ENCODE peak calls at places on chromosomes 13 and 19, in nine cellular contexts. Y is nephron progenitor cell; S is ureter; W is cardiac muscle cell; G is progenitor cell of endocrine pancreas; Z is NCI-H2171; T is activated CD8-positive, alpha-beta memory T cell treated with anti-CD3 and anti-CD28 coated beads for 1 hour; Q is HFFc6; X is substantia nigra. C is an unnamed sample.

GRCh38 chr19:48419158-48419920 is 25.9 kb downstream of the GRIN2D start:
- DNase-seq in W (peak), S (no peak), Z (peak), T (peak), Q (no peak), G (no peak), Y (peak), X (peak), C (no peak)

GRCh38 chr13:34942732-34943674 is 933 bp downstream of the NBEA start:
- DNase-seq in S (peak), W (peak), Y (peak), Z (peak), Q (no peak), T (peak), G (peak), X (peak), C (no peak)

GRCh38 chr13:45341799-45342584 is 1.0 kb upstream of the TPT1 start:
- DNase-seq in G (no peak), Y (no peak), X (no peak), W (peak), T (no peak), S (peak), Q (no peak), Z (no peak), C (peak)

GRCh38 chr19:5308471-5309437 is 31.9 kb downstream of the PTPRS start:
- DNase-seq in G (no peak), W (peak), X (peak), Z (peak), Q (no peak), Y (no peak), T (no peak), S (peak), C (no peak)

GRCh38 chr13:94416454-94417080 is 62.9 kb downstream of the DCT start:
- DNase-seq in G (peak), Z (no peak), S (no peak), Y (peak), X (no peak), Q (no peak), W (peak), T (no peak), C (peak)

GRCh38 chr13:50255639-50256038 is 240.4 kb downstream of the KCNRG start:
- DNase-seq in Z (no peak), W (no peak), T (no peak), Y (no peak), Q (no peak), G (no peak), X (no peak), S (no peak), C (no peak)

GRCh38 chr13:38394777-38395504 is 45.3 kb downstream of the UFM1 start:
- DNase-seq in Q (peak), X (no peak), T (no peak), W (no peak), Z (no peak), G (no peak), S (no peak), Y (peak), C (no peak)

GRCh38 chr13:112894673-112895481 is 74.1 kb upstream of the MCF2L start:
- DNase-seq in G (peak), Z (no peak), Q (no peak), S (no peak), X (no peak), W (no peak), T (no peak), Y (peak), C (no peak)

GRCh38 chr19:54302252-54302651 is 10.7 kb downstream of the LILRA5 start:
- DNase-seq in T (no peak), Z (no peak), S (no peak), G (no peak), X (no peak), W (no peak), Q (no peak), Y (no peak), C (no peak)

GRCh38 chr19:35261356-35262100 is 7.2 kb upstream of the USF2 start:
- DNase-seq in G (no peak), W (no peak), Q (no peak), X (no peak), Y (no peak), T (no peak), Z (no peak), S (peak), C (no peak)

GRCh38 chr13:29914591-29914990 is 64.2 kb upstream of the UBL3 start:
- DNase-seq in Z (no peak), T (no peak), G (no peak), W (no peak), X (no peak), S (no peak), Q (no peak), Y (no peak), C (no peak)

GRCh38 chr19:31356587-31357314 is 7.5 kb upstream of the TSHZ3 start:
- DNase-seq in W (no peak), Z (no peak), G (no peak), Y (peak), Q (no peak), X (peak), S (no peak), T (peak), C (no peak)

GRCh38 chr13:95874286-95874685 is 178.9 kb downstream of the UGGT2 start:
- DNase-seq in Z (no peak), Q (no peak), T (no peak), W (no peak), S (no peak), G (no peak), X (no peak), Y (no peak), C (no peak)

GRCh38 chr13:102597029-102598015 is 536 bp downstream of the TPP2 start:
- DNase-seq in X (peak), S (no peak), Q (peak), T (no peak), Y (peak), W (peak), Z (no peak), G (peak), C (no peak)

GRCh38 chr13:83450586-83450985 is 431.7 kb downstream of the SLITRK1 start:
- DNase-seq in S (no peak), Y (no peak), Z (no peak), T (no peak), G (no peak), Q (no peak), W (peak), X (no peak), C (no peak)

GRCh38 chr13:34833562-34834182 is 108.4 kb upstream of the NBEA start:
- DNase-seq in Z (no peak), S (no peak), X (no peak), T (no peak), Y (no peak), Q (peak), G (no peak), W (no peak), C (peak)

GRCh38 chr19:41601771-41602170 is 25.1 kb downstream of the CEACAM4 start:
- DNase-seq in W (no peak), X (no peak), G (no peak), Q (no peak), S (no peak), T (no peak), Y (no peak), Z (no peak), C (no peak)

GRCh38 chr19:3879656-3880055 is 829 bp upstream of the ATCAY start:
- DNase-seq in Q (no peak), X (no peak), Y (no peak), T (no peak), W (no peak), S (no peak), Z (no peak), G (no peak), C (no peak)

GRCh38 chr19:21398851-21399250 is 1.9 kb downstream of the ZNF493 start:
- DNase-seq in S (no peak), X (no peak), T (no peak), Y (no peak), W (no peak), G (no peak), Q (no peak), Z (no peak), C (no peak)

GRCh38 chr13:108220042-108220441 is 1.9 kb downstream of the ABHD13 start:
- DNase-seq in W (no peak), G (no peak), Y (no peak), X (no peak), Z (no peak), S (no peak), Q (no peak), T (no peak), C (no peak)

GRCh38 chr13:99340638-99341037 is 33.4 kb upstream of the GPR183 start:
- DNase-seq in T (no peak), Y (no peak), Q (no peak), G (no peak), X (no peak), W (no peak), Z (no peak), S (no peak), C (no peak)

GRCh38 chr19:43667524-43668405 is 2.2 kb downstream of the PLAUR start:
- DNase-seq in Q (no peak), W (peak), Y (peak), G (peak), S (peak), X (peak), Z (peak), T (no peak), C (peak)

GRCh38 chr19:18668252-18668631 is 15.2 kb upstream of the CRTC1 start:
- DNase-seq in G (no peak), S (no peak), T (no peak), W (no peak), X (no peak), Q (no peak), Y (no peak), Z (no peak), C (no peak)